ENCODE peak calls at places on chromosomes 16 and 17, in five cellular contexts. One of them, this sample, is unnamed. For H3K9me3, the result is how much of the 10 kb centered on the place peaks cover.

GRCh38 chr17:28041844-28042656 is 427 bp upstream of the NLK start:
- DNase-seq in fibroblast of lung: peak
- DNase-seq in Peyer's patch: no peak
- DNase-seq in transverse colon: no peak
- DNase-seq in lung: no peak
- DNase-seq in this sample: no peak

GRCh38 chr16:68131813-68132706 is 46.9 kb downstream of the NFATC3 start:
- DNase-seq in fibroblast of lung: no peak
- DNase-seq in Peyer's patch: no peak
- DNase-seq in transverse colon: no peak
- DNase-seq in lung: no peak
- DNase-seq in this sample: no peak

GRCh38 chr17:77961741-77962140 is 3.2 kb downstream of the TNRC6C start:
- DNase-seq in fibroblast of lung: peak
- DNase-seq in Peyer's patch: no peak
- DNase-seq in transverse colon: no peak
- DNase-seq in lung: no peak
- DNase-seq in this sample: no peak

GRCh38 chr16:2194852-2195315 is 1.5 kb downstream of the CASKIN1 start:
- DNase-seq in fibroblast of lung: peak
- DNase-seq in Peyer's patch: no peak
- DNase-seq in transverse colon: peak
- DNase-seq in lung: peak
- DNase-seq in this sample: no peak

GRCh38 chr17:50173335-50173941 is 7.6 kb downstream of the SGCA start:
- DNase-seq in fibroblast of lung: peak
- DNase-seq in Peyer's patch: no peak
- DNase-seq in transverse colon: no peak
- DNase-seq in lung: no peak
- DNase-seq in this sample: peak

GRCh38 chr17:31579265-31579664 is 187.8 kb downstream of the RAB11FIP4 start:
- DNase-seq in fibroblast of lung: peak
- DNase-seq in Peyer's patch: no peak
- DNase-seq in transverse colon: no peak
- DNase-seq in lung: no peak
- DNase-seq in this sample: no peak

GRCh38 chr17:39808409-39808997 is 55.6 kb downstream of the IKZF3 start:
- DNase-seq in fibroblast of lung: no peak
- DNase-seq in Peyer's patch: no peak
- DNase-seq in transverse colon: no peak
- DNase-seq in lung: no peak
- DNase-seq in this sample: no peak

GRCh38 chr16:10405386-10405939 is 19.6 kb downstream of the ATF7IP2 start:
- DNase-seq in fibroblast of lung: peak
- DNase-seq in Peyer's patch: no peak
- DNase-seq in transverse colon: no peak
- DNase-seq in lung: no peak
- DNase-seq in this sample: no peak

GRCh38 chr17:47225436-47225858 is 16.3 kb downstream of the MYL4 start:
- DNase-seq in fibroblast of lung: peak
- DNase-seq in Peyer's patch: no peak
- DNase-seq in transverse colon: peak
- DNase-seq in lung: peak
- DNase-seq in this sample: no peak

GRCh38 chr16:74623846-74624245 is 16.9 kb upstream of the GLG1 start:
- DNase-seq in fibroblast of lung: no peak
- DNase-seq in Peyer's patch: no peak
- DNase-seq in transverse colon: no peak
- DNase-seq in lung: no peak
- DNase-seq in this sample: no peak

GRCh38 chr17:74202879-74203432 is 522 bp upstream of the RPL38 start:
- DNase-seq in fibroblast of lung: no peak
- DNase-seq in Peyer's patch: no peak
- DNase-seq in transverse colon: no peak
- DNase-seq in lung: no peak
- DNase-seq in this sample: no peak

GRCh38 chr16:27813591-27813990 is 249.9 kb downstream of the GSG1L start:
- DNase-seq in fibroblast of lung: no peak
- DNase-seq in Peyer's patch: peak
- DNase-seq in transverse colon: no peak
- DNase-seq in lung: no peak
- DNase-seq in this sample: no peak

GRCh38 chr16:54342001-54342776 is 55.6 kb upstream of the IRX3 start:
- DNase-seq in fibroblast of lung: peak
- DNase-seq in Peyer's patch: no peak
- DNase-seq in transverse colon: no peak
- DNase-seq in lung: peak
- DNase-seq in this sample: no peak

GRCh38 chr16:79997257-79997656 is 396.7 kb upstream of the MAF start:
- DNase-seq in fibroblast of lung: peak
- DNase-seq in Peyer's patch: no peak
- DNase-seq in transverse colon: no peak
- DNase-seq in lung: no peak
- DNase-seq in this sample: no peak

GRCh38 chr16:349211-349610 is 3.3 kb downstream of the AXIN1 start:
- DNase-seq in fibroblast of lung: no peak
- DNase-seq in Peyer's patch: no peak
- DNase-seq in transverse colon: no peak
- DNase-seq in lung: no peak
- DNase-seq in this sample: no peak

GRCh38 chr16:81521141-81521626 is 76.6 kb downstream of the CMIP start:
- DNase-seq in fibroblast of lung: no peak
- DNase-seq in Peyer's patch: no peak
- DNase-seq in transverse colon: peak
- DNase-seq in lung: no peak
- DNase-seq in this sample: no peak

GRCh38 chr17:31843382-31843780 is 15.7 kb downstream of the COPRS start:
- DNase-seq in fibroblast of lung: peak
- DNase-seq in Peyer's patch: no peak
- DNase-seq in transverse colon: no peak
- DNase-seq in lung: no peak
- DNase-seq in this sample: no peak

GRCh38 chr17:80229011-80229410 is 8.8 kb downstream of the SLC26A11 start:
- DNase-seq in fibroblast of lung: no peak
- DNase-seq in Peyer's patch: peak
- DNase-seq in transverse colon: no peak
- DNase-seq in lung: no peak
- DNase-seq in this sample: no peak

GRCh38 chr16:84307209-84307954 is 12.7 kb downstream of the WFDC1 start:
- DNase-seq in fibroblast of lung: no peak
- DNase-seq in Peyer's patch: no peak
- DNase-seq in transverse colon: no peak
- DNase-seq in lung: no peak
- DNase-seq in this sample: no peak

GRCh38 chr17:30273373-30273772 is 18.4 kb downstream of the BLMH start:
- DNase-seq in fibroblast of lung: peak
- DNase-seq in Peyer's patch: no peak
- DNase-seq in transverse colon: no peak
- DNase-seq in lung: no peak
- DNase-seq in this sample: no peak

GRCh38 chr16:77468831-77469230 is 34.0 kb upstream of the ADAMTS18 start:
- DNase-seq in fibroblast of lung: no peak
- DNase-seq in Peyer's patch: no peak
- DNase-seq in transverse colon: no peak
- DNase-seq in lung: no peak
- DNase-seq in this sample: no peak

GRCh38 chr16:59658572-59658971 is 924.5 kb upstream of the GOT2 start:
- DNase-seq in fibroblast of lung: no peak
- DNase-seq in Peyer's patch: no peak
- DNase-seq in transverse colon: no peak
- DNase-seq in lung: no peak
- DNase-seq in this sample: no peak

GRCh38 chr17:3526491-3526890 is 31.1 kb downstream of the TRPV3 start:
- DNase-seq in fibroblast of lung: no peak
- DNase-seq in Peyer's patch: no peak
- DNase-seq in transverse colon: no peak
- DNase-seq in lung: no peak
- DNase-seq in this sample: no peak

GRCh38 chr17:30378191-30378796 is 433 bp upstream of the CPD start:
- DNase-seq in fibroblast of lung: peak
- DNase-seq in Peyer's patch: peak
- DNase-seq in transverse colon: peak
- DNase-seq in lung: no peak
- DNase-seq in this sample: peak

GRCh38 chr17:77506371-77506991 is 365.7 kb downstream of the SEC14L1 start:
- DNase-seq in fibroblast of lung: no peak
- DNase-seq in Peyer's patch: no peak
- DNase-seq in transverse colon: no peak
- DNase-seq in lung: no peak
- DNase-seq in this sample: no peak

GRCh38 chr17:45812102-45812501 is 28.0 kb downstream of the CRHR1 start:
- DNase-seq in fibroblast of lung: peak
- DNase-seq in Peyer's patch: no peak
- DNase-seq in transverse colon: no peak
- DNase-seq in lung: no peak
- DNase-seq in this sample: no peak

GRCh38 chr16:23316232-23316631 is 14.1 kb downstream of the SCNN1B start:
- DNase-seq in fibroblast of lung: no peak
- DNase-seq in Peyer's patch: no peak
- DNase-seq in transverse colon: no peak
- DNase-seq in lung: no peak
- DNase-seq in this sample: no peak

GRCh38 chr16:2985893-2986355 is 5.7 kb upstream of the PKMYT1 start:
- DNase-seq in fibroblast of lung: no peak
- DNase-seq in Peyer's patch: no peak
- DNase-seq in transverse colon: no peak
- DNase-seq in lung: no peak
- DNase-seq in this sample: peak

GRCh38 chr17:34235389-34236028 is 19.6 kb upstream of the CCL2 start:
- DNase-seq in fibroblast of lung: peak
- DNase-seq in Peyer's patch: no peak
- DNase-seq in transverse colon: peak
- DNase-seq in lung: no peak
- DNase-seq in this sample: peak
- H3K27ac ChIP-seq in fibroblast of lung: no peak
- H3K27ac ChIP-seq in Peyer's patch: peak
- H3K27ac ChIP-seq in transverse colon: peak
- H3K27ac ChIP-seq in lung: peak
- H3K27ac ChIP-seq in this sample: peak

GRCh38 chr17:16363749-16364536 is 10.7 kb upstream of the CENPV start:
- DNase-seq in fibroblast of lung: peak
- DNase-seq in Peyer's patch: peak
- DNase-seq in transverse colon: peak
- DNase-seq in lung: peak
- DNase-seq in this sample: peak
- H3K9me3 ChIP-seq in fibroblast of lung: under half
- H3K9me3 ChIP-seq in Peyer's patch: under half
- H3K9me3 ChIP-seq in transverse colon: under half
- H3K9me3 ChIP-seq in lung: under half
- H3K9me3 ChIP-seq in this sample: under half

GRCh38 chr17:66002807-66003206 is 189.1 kb downstream of the CEP112 start:
- DNase-seq in fibroblast of lung: no peak
- DNase-seq in Peyer's patch: no peak
- DNase-seq in transverse colon: no peak
- DNase-seq in lung: no peak
- DNase-seq in this sample: no peak

GRCh38 chr17:65998675-65999074 is 193.3 kb downstream of the CEP112 start:
- DNase-seq in fibroblast of lung: no peak
- DNase-seq in Peyer's patch: no peak
- DNase-seq in transverse colon: no peak
- DNase-seq in lung: no peak
- DNase-seq in this sample: no peak

GRCh38 chr17:65994679-65995078 is 197.3 kb downstream of the CEP112 start:
- DNase-seq in fibroblast of lung: no peak
- DNase-seq in Peyer's patch: no peak
- DNase-seq in transverse colon: no peak
- DNase-seq in lung: no peak
- DNase-seq in this sample: no peak

GRCh38 chr17:66002063-66002585 is 189.8 kb downstream of the CEP112 start:
- DNase-seq in fibroblast of lung: no peak
- DNase-seq in Peyer's patch: no peak
- DNase-seq in transverse colon: no peak
- DNase-seq in lung: no peak
- DNase-seq in this sample: no peak

GRCh38 chr17:66000216-66000615 is 191.7 kb downstream of the CEP112 start:
- DNase-seq in fibroblast of lung: no peak
- DNase-seq in Peyer's patch: no peak
- DNase-seq in transverse colon: no peak
- DNase-seq in lung: no peak
- DNase-seq in this sample: no peak
- TF ChIP-seq CTCF in fibroblast of lung: no peak
- TF ChIP-seq CTCF in Peyer's patch: no peak
- TF ChIP-seq CTCF in transverse colon: no peak
- TF ChIP-seq CTCF in lung: no peak
- TF ChIP-seq CTCF in this sample: no peak

DNA sequence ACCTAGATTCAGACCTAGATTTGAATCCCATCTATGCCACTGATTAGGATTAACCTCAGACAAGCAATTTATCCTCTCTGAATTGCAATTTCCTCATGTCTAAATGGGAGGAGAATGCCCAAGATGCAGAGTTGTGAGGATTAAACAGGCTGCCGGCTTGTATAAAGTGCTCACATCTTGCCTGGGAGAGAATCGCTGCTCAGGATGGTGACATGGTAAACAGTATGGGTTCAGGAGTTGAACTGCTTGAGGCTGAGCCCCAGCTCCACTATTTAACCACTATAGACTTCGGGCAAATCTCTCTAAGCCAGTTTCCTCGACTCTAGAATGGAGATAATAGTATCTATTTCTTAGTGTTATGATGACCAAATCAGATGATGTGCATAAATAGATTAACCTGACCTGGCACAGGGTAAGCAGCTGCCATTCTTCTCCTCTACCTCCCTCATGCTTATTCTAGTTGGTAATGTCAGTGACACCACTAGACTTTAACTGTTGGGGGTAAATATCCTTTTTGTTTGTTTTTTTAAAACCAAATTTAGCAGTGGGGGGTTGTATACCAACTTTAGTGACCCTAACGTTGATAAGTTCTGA is 732 bp upstream of the RPL27 start:
- DNase-seq in fibroblast of lung: no peak
- DNase-seq in Peyer's patch: no peak
- DNase-seq in transverse colon: no peak
- DNase-seq in lung: no peak
- DNase-seq in this sample: no peak
- H3K27ac ChIP-seq in fibroblast of lung: peak
- H3K27ac ChIP-seq in Peyer's patch: peak
- H3K27ac ChIP-seq in transverse colon: peak
- H3K27ac ChIP-seq in lung: peak
- H3K27ac ChIP-seq in this sample: peak

GRCh38 chr17:56892333-56892732 is 21.5 kb downstream of the TRIM25 start:
- DNase-seq in fibroblast of lung: no peak
- DNase-seq in Peyer's patch: no peak
- DNase-seq in transverse colon: no peak
- DNase-seq in lung: no peak
- DNase-seq in this sample: no peak
- H3K9me3 ChIP-seq in fibroblast of lung: under half
- H3K9me3 ChIP-seq in Peyer's patch: under half
- H3K9me3 ChIP-seq in transverse colon: under half
- H3K9me3 ChIP-seq in lung: under half
- H3K9me3 ChIP-seq in this sample: under half